ENCODE peak calls at places on chromosomes 3 and 15, in five cellular contexts. E, X, C, K and W are unnamed samples.
A peak's percentile ranks its signal among the peaks of the same experiment; 100 is the strongest.

GRCh38 chr3:89699771-89700170 is 592.4 kb downstream of the EPHA3 start:
- DNase-seq in X (peak; percentile 6), C (no peak), K (no peak), E (no peak), W (no peak)

GRCh38 chr15:77634266-77634962 is 1.7 kb upstream of the LINGO1 start:
- DNase-seq in C (no peak), E (no peak), X (peak; percentile 83), K (no peak), W (peak; percentile 53)

GRCh38 chr15:33322091-33322490 is 11.3 kb downstream of the RYR3 start:
- DNase-seq in X (no peak), E (no peak), C (no peak), K (no peak), W (no peak)

GRCh38 chr15:59360305-59360704 is 12.4 kb downstream of the MYO1E start:
- DNase-seq in X (no peak), K (no peak), C (no peak), E (no peak), W (no peak)

GRCh38 chr3:50213383-50213782 is 8.3 kb downstream of the SLC38A3 start:
- DNase-seq in C (no peak), E (no peak), X (no peak), K (no peak), W (no peak)

GRCh38 chr3:127387119-127387518 is 99.3 kb upstream of the PRR20G start:
- DNase-seq in E (no peak), K (no peak), X (no peak), C (no peak), W (no peak)

GRCh38 chr15:63501256-63502089 is 2.9 kb upstream of the USP3 start:
- DNase-seq in E (peak; percentile 83), X (peak; percentile 31), C (peak; percentile 85), K (peak; percentile 92), W (peak; percentile 95)

GRCh38 chr3:142705256-142705655 is 18.6 kb upstream of the TRPC1 start:
- DNase-seq in K (no peak), E (no peak), X (no peak), C (no peak), W (peak; percentile 15)

GRCh38 chr3:18369561-18370185 is 55.5 kb downstream of the SATB1 start:
- DNase-seq in C (no peak), K (no peak), X (peak; percentile 1), E (no peak), W (no peak)

GRCh38 chr3:46325645-46326300 is 28.1 kb upstream of the CCR2 start:
- DNase-seq in X (no peak), C (no peak), K (no peak), E (no peak), W (no peak)

GRCh38 chr3:108127301-108127988 is 36.6 kb upstream of the CD47 start:
- DNase-seq in C (no peak), E (no peak), X (no peak), K (no peak), W (no peak)

GRCh38 chr3:197541756-197542539 is 13.8 kb downstream of the BDH1 start:
- DNase-seq in E (no peak), X (peak; percentile 93), C (no peak), K (no peak), W (peak; percentile 84)

GRCh38 chr3:3307491-3307890 is 128.0 kb upstream of the CRBN start:
- DNase-seq in K (no peak), C (no peak), X (no peak), E (no peak), W (no peak)

GRCh38 chr3:165895919-165896318 is 58.7 kb upstream of the BCHE start:
- DNase-seq in E (no peak), X (peak; percentile 49), K (no peak), C (no peak), W (no peak)

DNA sequence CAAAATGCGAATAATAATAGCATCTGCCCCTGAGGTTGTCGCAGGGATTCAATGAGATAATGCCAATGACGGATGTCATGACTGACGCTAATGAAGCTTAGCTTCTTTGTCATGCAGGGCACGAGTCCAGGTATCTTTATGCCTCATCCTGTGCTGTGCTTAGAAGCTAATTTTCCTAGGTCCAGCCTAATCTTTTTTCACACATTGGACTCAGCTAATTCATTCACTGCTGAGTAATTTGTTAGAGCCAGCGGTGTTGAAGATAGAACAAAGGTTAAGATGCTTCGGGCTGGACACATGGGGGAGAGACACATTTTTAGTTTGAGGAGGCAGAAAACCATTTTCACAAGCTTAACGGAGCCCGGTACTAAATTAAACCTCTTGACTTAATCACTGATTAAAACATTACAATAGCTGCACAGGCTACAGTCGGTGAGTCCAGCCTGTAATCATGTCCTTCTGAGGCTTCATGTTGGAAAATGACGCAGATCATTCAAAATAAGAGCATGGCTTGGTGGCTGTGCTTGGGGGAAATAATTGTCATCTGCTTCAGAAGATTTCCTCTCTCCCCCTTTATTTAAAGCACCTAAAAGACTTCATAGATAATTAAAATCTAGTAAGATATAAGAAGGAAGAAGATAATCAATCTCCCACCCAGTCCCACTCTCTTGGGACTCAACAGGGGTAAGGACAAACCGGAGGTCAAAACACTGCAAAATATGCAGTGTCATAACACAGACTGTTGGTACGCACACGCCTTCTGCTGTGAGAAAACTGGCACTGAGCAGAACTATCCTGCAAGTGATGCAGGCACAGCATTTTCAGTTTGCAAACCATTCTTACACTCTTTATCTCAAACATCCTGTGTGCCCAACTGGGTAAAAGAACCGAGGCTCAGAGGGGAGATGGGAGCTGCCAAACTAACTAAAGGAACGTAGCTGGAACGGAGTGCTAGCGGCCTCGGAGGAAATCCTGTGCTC is 3.3 kb upstream of the CCDC174 start:
- DNase-seq in X (no peak), K (no peak), E (no peak), C (no peak), W (no peak)
- H3K4me3 ChIP-seq in X (no peak overlapping the region), K (no peak overlapping the region), E (no peak overlapping the region), C (no peak overlapping the region), W (no peak overlapping the region)

GRCh38 chr3:100263583-100263982 is 2.8 kb downstream of the TBC1D23 start:
- DNase-seq in X (no peak), C (no peak), K (no peak), E (no peak), W (no peak)

GRCh38 chr3:100260685-100261480 is at the start of gene TBC1D23:
- DNase-seq in C (peak; percentile 99), K (peak; percentile 99), E (peak; percentile 99), X (peak; percentile 100), W (peak; percentile 100)

GRCh38 chr3:100257601-100258000 is 3.2 kb upstream of the TBC1D23 start:
- DNase-seq in K (no peak), E (no peak), X (peak; percentile 9), C (peak; percentile 78), W (peak; percentile 96)

GRCh38 chr3:100261481-100261903 is 700 bp downstream of the TBC1D23 start:
- DNase-seq in C (no peak), X (no peak), E (no peak), K (no peak), W (no peak)

DNA sequence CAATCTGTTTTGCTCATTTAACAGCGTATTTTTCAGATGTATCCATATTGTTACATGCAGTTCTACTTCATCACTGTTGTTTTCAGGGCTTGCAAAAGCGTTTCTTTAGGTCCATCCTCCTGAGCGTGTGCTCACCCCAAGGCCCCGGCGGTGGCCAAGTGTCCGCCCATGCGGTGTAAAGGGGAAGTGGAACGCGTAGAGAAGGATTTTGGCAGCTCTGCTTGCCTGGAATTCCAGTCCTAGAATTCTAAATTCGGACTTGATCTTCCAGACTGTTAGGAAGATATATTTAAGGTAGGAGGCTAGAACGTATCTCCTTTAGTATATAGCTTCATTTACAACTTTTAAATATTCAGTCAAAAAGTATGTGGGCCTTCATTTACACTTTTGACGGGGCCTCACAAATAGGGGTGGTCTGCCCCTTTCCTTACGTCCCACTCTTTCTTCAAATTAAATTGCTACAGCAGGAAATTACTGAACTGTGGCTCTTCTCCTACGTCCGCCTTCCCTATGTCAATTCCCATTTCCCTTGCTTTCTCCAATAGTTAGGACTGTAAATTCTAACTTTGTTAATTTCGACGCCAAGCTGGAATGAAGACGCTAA is 609 bp upstream of the TBC1D23 start:
- DNase-seq in K (no peak), C (no peak), E (no peak), X (peak; percentile 20), W (peak; percentile 79)
- TF ChIP-seq CTCF in K (no peak), C (no peak), E (peak; percentile 8), X (no peak), W (no peak)

GRCh38 chr3:37032961-37033360 is 39.6 kb downstream of the MLH1 start:
- DNase-seq in K (no peak), X (peak; percentile 15), E (no peak), C (no peak), W (no peak)
- H3K4me3 ChIP-seq in K (no peak overlapping the region), X (no peak overlapping the region), E (no peak overlapping the region), C (no peak overlapping the region), W (no peak overlapping the region)

GRCh38 chr3:170038434-170039110 is 777 bp downstream of the GPR160 start:
- DNase-seq in E (no peak), K (no peak), C (no peak), X (peak; percentile 35), W (no peak)
- TF ChIP-seq CTCF in E (no peak), K (no peak), C (no peak), X (peak; percentile 17), W (no peak)

GRCh38 chr15:95371664-95372063 is 958.8 kb upstream of the NR2F2 start:
- DNase-seq in E (no peak), C (no peak), X (no peak), K (no peak), W (no peak)

GRCh38 chr15:95377251-95377852 is 953.1 kb upstream of the NR2F2 start:
- DNase-seq in C (no peak), K (no peak), E (no peak), X (no peak), W (peak; percentile 60)

GRCh38 chr15:95375281-95375680 is 955.2 kb upstream of the NR2F2 start:
- DNase-seq in C (no peak), X (no peak), K (no peak), E (no peak), W (peak; percentile 24)
- H3K4me3 ChIP-seq in C (no peak overlapping the region), X (no peak overlapping the region), K (no peak overlapping the region), E (no peak overlapping the region), W (no peak overlapping the region)